ENCODE peak calls at places on chromosomes 4 and X, in six cellular contexts. D, K, S, V, T and J are unnamed samples.

GRCh38 chr4:92012899-92013867 is 290.6 kb upstream of the GRID2 start:
- DNase-seq in D (no peak), K (no peak), S (no peak), V (no peak), T (no peak), J (no peak)

GRCh38 chr4:111802191-111802590 is 343.1 kb upstream of the FAM241A start:
- DNase-seq in D (peak), K (no peak), S (no peak), V (no peak), T (no peak), J (no peak)

GRCh38 chr4:37002625-37003024 is 241.9 kb upstream of the NWD2 start:
- DNase-seq in D (no peak), K (no peak), S (no peak), V (no peak), T (no peak), J (no peak)

GRCh38 chr4:20859097-20859781 is 159.0 kb downstream of the PACRGL start:
- DNase-seq in D (no peak), K (no peak), S (no peak), V (no peak), T (no peak), J (no peak)

GRCh38 chr4:128159967-128160366 is 98.9 kb downstream of the LARP1B start:
- DNase-seq in D (peak), K (no peak), S (no peak), V (no peak), T (peak), J (no peak)

GRCh38 chrX:119516157-119516702 is 48.0 kb downstream of the SLC25A5 start:
- DNase-seq in D (peak), K (no peak), S (peak), V (peak), T (peak), J (peak)

GRCh38 chrX:3518870-3519269 is 172.4 kb upstream of the MXRA5 start:
- DNase-seq in D (peak), K (no peak), S (no peak), V (no peak), T (peak), J (no peak)

GRCh38 chrX:148929686-148930085 is 429.3 kb downstream of the AFF2 start:
- DNase-seq in D (peak), K (no peak), S (no peak), V (no peak), T (peak), J (no peak)

GRCh38 chr4:115113382-115114106 is at the start of gene NDST4:
- DNase-seq in D (peak), K (no peak), S (no peak), V (peak), T (peak), J (no peak)

GRCh38 chr4:182478475-182478874 is 235.3 kb downstream of the TENM3 start:
- DNase-seq in D (peak), K (no peak), S (no peak), V (peak), T (peak), J (no peak)

GRCh38 chr4:78129383-78130108 is 72.4 kb downstream of the FRAS1 start:
- DNase-seq in D (no peak), K (no peak), S (no peak), V (no peak), T (no peak), J (no peak)